ENCODE peak calls at places on chromosomes 5 and 9, in six cellular contexts. One of them, this sample, is unnamed. For H3K4me1, the result is how much of the 10 kb centered on the place peaks cover.

GRCh38 chr5:150168864-150169263 is 2.3 kb downstream of the CDX1 start:
- DNase-seq in fibroblast of lung: no peak
- DNase-seq in heart right ventricle: no peak
- DNase-seq in neural progenitor cell: no peak
- DNase-seq in endothelial cell of umbilical vein: no peak
- DNase-seq in left ventricle myocardium inferior: no peak
- DNase-seq in this sample: no peak

GRCh38 chr9:13113201-13113600 is 166.3 kb downstream of the MPDZ start:
- DNase-seq in endothelial cell of umbilical vein: no peak
- DNase-seq in neural progenitor cell: no peak
- DNase-seq in left ventricle myocardium inferior: no peak
- DNase-seq in heart right ventricle: no peak
- DNase-seq in fibroblast of lung: peak
- DNase-seq in this sample: no peak

GRCh38 chr9:96139592-96140251 is 162.3 kb downstream of the HSD17B3 start:
- DNase-seq in fibroblast of lung: peak
- DNase-seq in neural progenitor cell: no peak
- DNase-seq in left ventricle myocardium inferior: no peak
- DNase-seq in endothelial cell of umbilical vein: peak
- DNase-seq in heart right ventricle: no peak
- DNase-seq in this sample: no peak

GRCh38 chr5:143208781-143209510 is 194.5 kb downstream of the NR3C1 start:
- DNase-seq in endothelial cell of umbilical vein: no peak
- DNase-seq in neural progenitor cell: no peak
- DNase-seq in fibroblast of lung: peak
- DNase-seq in heart right ventricle: no peak
- DNase-seq in left ventricle myocardium inferior: no peak
- DNase-seq in this sample: no peak

GRCh38 chr5:37867634-37868033 is 27.8 kb upstream of the GDNF start:
- DNase-seq in neural progenitor cell: no peak
- DNase-seq in heart right ventricle: no peak
- DNase-seq in left ventricle myocardium inferior: no peak
- DNase-seq in endothelial cell of umbilical vein: no peak
- DNase-seq in fibroblast of lung: peak
- DNase-seq in this sample: no peak

GRCh38 chr5:127878174-127878750 is 175.1 kb downstream of the CCDC192 start:
- DNase-seq in neural progenitor cell: peak
- DNase-seq in heart right ventricle: peak
- DNase-seq in endothelial cell of umbilical vein: peak
- DNase-seq in left ventricle myocardium inferior: peak
- DNase-seq in fibroblast of lung: peak
- DNase-seq in this sample: no peak

GRCh38 chr5:52943285-52943684 is 45.9 kb upstream of the ITGA2 start:
- DNase-seq in left ventricle myocardium inferior: no peak
- DNase-seq in heart right ventricle: no peak
- DNase-seq in endothelial cell of umbilical vein: peak
- DNase-seq in neural progenitor cell: no peak
- DNase-seq in fibroblast of lung: no peak
- DNase-seq in this sample: no peak

GRCh38 chr5:157343842-157344790 is 78.2 kb downstream of the CYFIP2 start:
- DNase-seq in fibroblast of lung: no peak
- DNase-seq in endothelial cell of umbilical vein: no peak
- DNase-seq in neural progenitor cell: no peak
- DNase-seq in heart right ventricle: no peak
- DNase-seq in left ventricle myocardium inferior: no peak
- DNase-seq in this sample: no peak

GRCh38 chr9:36142510-36143161 is 6.1 kb downstream of the GLIPR2 start:
- DNase-seq in endothelial cell of umbilical vein: no peak
- DNase-seq in neural progenitor cell: no peak
- DNase-seq in fibroblast of lung: no peak
- DNase-seq in left ventricle myocardium inferior: no peak
- DNase-seq in heart right ventricle: peak
- DNase-seq in this sample: no peak

GRCh38 chr5:132428147-132428482 is 58.6 kb downstream of the SLC22A5 start:
- DNase-seq in heart right ventricle: no peak
- DNase-seq in fibroblast of lung: no peak
- DNase-seq in endothelial cell of umbilical vein: no peak
- DNase-seq in neural progenitor cell: no peak
- DNase-seq in left ventricle myocardium inferior: no peak
- DNase-seq in this sample: no peak
- H3K4me1 ChIP-seq in heart right ventricle: half or more
- H3K4me1 ChIP-seq in fibroblast of lung: half or more
- H3K4me1 ChIP-seq in endothelial cell of umbilical vein: under half
- H3K4me1 ChIP-seq in neural progenitor cell: under half
- H3K4me1 ChIP-seq in left ventricle myocardium inferior: half or more
- H3K4me1 ChIP-seq in this sample: half or more

DNA sequence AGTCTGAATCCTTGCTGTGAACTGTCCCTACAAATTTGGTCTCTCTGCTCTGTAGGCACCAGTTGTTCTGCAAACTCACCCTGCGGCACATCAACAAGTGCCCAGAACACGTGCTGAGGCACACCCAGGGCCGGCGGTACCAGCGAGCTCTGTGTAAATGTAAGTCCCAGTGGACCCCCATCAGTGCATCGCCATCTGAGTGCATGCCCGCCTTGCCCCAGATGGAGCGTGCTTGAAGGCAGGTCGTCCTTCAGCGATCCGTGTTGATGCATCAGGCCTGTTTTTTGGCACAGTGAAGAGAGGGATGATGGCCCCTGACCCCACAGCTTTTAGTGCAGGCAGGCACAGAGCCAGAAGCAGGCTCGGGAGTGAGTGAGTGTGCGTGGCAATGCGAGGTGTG is 1.3 kb downstream of the SURF2 start:
- DNase-seq in left ventricle myocardium inferior: no peak
- DNase-seq in neural progenitor cell: no peak
- DNase-seq in heart right ventricle: no peak
- DNase-seq in fibroblast of lung: no peak
- DNase-seq in endothelial cell of umbilical vein: no peak
- DNase-seq in this sample: no peak
- H3K27ac ChIP-seq in left ventricle myocardium inferior: no peak
- H3K27ac ChIP-seq in neural progenitor cell: no peak
- H3K27ac ChIP-seq in heart right ventricle: no peak
- H3K27ac ChIP-seq in fibroblast of lung: no peak
- H3K27ac ChIP-seq in endothelial cell of umbilical vein: no peak
- H3K27ac ChIP-seq in this sample: no peak

GRCh38 chr5:100634937-100635336 is 99.8 kb downstream of the FAM174A start:
- DNase-seq in heart right ventricle: no peak
- DNase-seq in fibroblast of lung: peak
- DNase-seq in neural progenitor cell: no peak
- DNase-seq in endothelial cell of umbilical vein: no peak
- DNase-seq in left ventricle myocardium inferior: no peak
- DNase-seq in this sample: no peak
- H3K4me3 ChIP-seq in heart right ventricle: no peak
- H3K4me3 ChIP-seq in fibroblast of lung: no peak
- H3K4me3 ChIP-seq in neural progenitor cell: no peak
- H3K4me3 ChIP-seq in endothelial cell of umbilical vein: no peak
- H3K4me3 ChIP-seq in left ventricle myocardium inferior: no peak
- H3K4me3 ChIP-seq in this sample: no peak

GRCh38 chr5:39417979-39418378 is 6.8 kb downstream of the DAB2 start:
- DNase-seq in left ventricle myocardium inferior: no peak
- DNase-seq in endothelial cell of umbilical vein: no peak
- DNase-seq in fibroblast of lung: no peak
- DNase-seq in heart right ventricle: no peak
- DNase-seq in neural progenitor cell: no peak
- DNase-seq in this sample: no peak
- H3K4me1 ChIP-seq in left ventricle myocardium inferior: half or more
- H3K4me1 ChIP-seq in endothelial cell of umbilical vein: under half
- H3K4me1 ChIP-seq in fibroblast of lung: under half
- H3K4me1 ChIP-seq in heart right ventricle: half or more
- H3K4me1 ChIP-seq in neural progenitor cell: under half
- H3K4me1 ChIP-seq in this sample: under half

GRCh38 chr5:93592866-93593265 is 9.8 kb downstream of the NR2F1 start:
- DNase-seq in endothelial cell of umbilical vein: no peak
- DNase-seq in fibroblast of lung: no peak
- DNase-seq in heart right ventricle: no peak
- DNase-seq in left ventricle myocardium inferior: no peak
- DNase-seq in neural progenitor cell: no peak
- DNase-seq in this sample: no peak

GRCh38 chr5:93593476-93594060 is 10.5 kb downstream of the NR2F1 start:
- DNase-seq in endothelial cell of umbilical vein: no peak
- DNase-seq in fibroblast of lung: no peak
- DNase-seq in heart right ventricle: no peak
- DNase-seq in neural progenitor cell: peak
- DNase-seq in left ventricle myocardium inferior: no peak
- DNase-seq in this sample: peak

GRCh38 chr5:93596310-93596675 is 13.3 kb downstream of the NR2F1 start:
- DNase-seq in endothelial cell of umbilical vein: no peak
- DNase-seq in left ventricle myocardium inferior: no peak
- DNase-seq in fibroblast of lung: no peak
- DNase-seq in neural progenitor cell: peak
- DNase-seq in heart right ventricle: no peak
- DNase-seq in this sample: no peak

GRCh38 chr5:93595420-93596136 is 12.6 kb downstream of the NR2F1 start:
- DNase-seq in left ventricle myocardium inferior: no peak
- DNase-seq in endothelial cell of umbilical vein: no peak
- DNase-seq in fibroblast of lung: no peak
- DNase-seq in heart right ventricle: no peak
- DNase-seq in neural progenitor cell: peak
- DNase-seq in this sample: no peak

DNA sequence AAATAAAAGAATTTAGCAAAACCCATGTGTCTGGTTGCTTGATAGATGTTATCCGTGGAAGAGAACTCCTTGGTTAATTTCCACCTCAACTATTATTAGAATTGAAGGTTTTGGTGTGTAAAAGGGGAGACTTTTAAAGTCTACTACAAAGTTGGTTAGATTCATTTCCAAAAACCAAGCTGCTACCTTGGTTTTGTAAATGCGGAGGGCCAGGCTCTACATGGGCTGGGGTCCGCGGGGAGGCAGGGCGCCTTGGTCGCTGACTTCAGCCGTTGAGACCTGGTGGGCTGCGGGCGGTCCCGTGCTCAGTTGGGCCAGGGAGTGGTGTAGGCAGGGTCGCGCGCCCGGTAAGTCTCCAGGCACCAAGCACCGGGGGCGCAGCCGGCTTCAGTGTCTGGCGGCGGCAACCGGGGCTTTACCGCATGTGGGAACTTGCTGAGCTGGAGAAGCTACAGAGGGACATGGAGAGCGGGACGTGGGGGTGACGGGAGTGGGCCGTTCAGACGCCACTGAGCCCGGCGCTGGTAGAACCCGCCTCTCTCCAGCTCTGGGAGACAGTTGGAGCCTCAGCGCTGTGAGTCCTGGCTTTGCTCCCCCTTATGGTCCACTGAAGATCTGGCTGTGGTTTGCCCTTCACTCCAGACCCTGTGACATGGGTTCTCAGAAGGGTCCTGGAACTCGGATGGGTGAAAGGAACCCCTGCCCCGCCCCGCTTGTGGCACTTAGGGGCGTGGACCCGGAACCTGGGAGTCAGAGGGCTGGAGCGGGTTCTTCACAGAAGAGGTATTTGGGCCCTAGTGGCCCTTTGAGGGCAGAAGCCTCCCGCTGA is 11.8 kb downstream of the NR2F1 start:
- DNase-seq in neural progenitor cell: peak
- DNase-seq in fibroblast of lung: no peak
- DNase-seq in endothelial cell of umbilical vein: no peak
- DNase-seq in heart right ventricle: no peak
- DNase-seq in left ventricle myocardium inferior: no peak
- DNase-seq in this sample: no peak
- H3K27ac ChIP-seq in neural progenitor cell: no peak
- H3K27ac ChIP-seq in fibroblast of lung: peak
- H3K27ac ChIP-seq in endothelial cell of umbilical vein: no peak
- H3K27ac ChIP-seq in heart right ventricle: no peak
- H3K27ac ChIP-seq in left ventricle myocardium inferior: no peak
- H3K27ac ChIP-seq in this sample: peak